ENCODE peak calls at places on chromosomes 1 and 21, in nine cellular contexts. A is pancreas, C is heart left ventricle, S is tibial nerve, Y is kidney, D is kidney epithelial cell, P is coronary artery, B is psoas muscle, W is stomach. N is an unnamed sample.

GRCh38 chr1:229582715-229583114 is 24.2 kb upstream of the ABCB10 start:
- DNase-seq in A (no peak), C (no peak), S (no peak), Y (no peak), D (no peak), P (no peak), B (no peak), W (no peak), N (no peak)

GRCh38 chr1:78007677-78008341 is 3.1 kb downstream of the DNAJB4 start:
- DNase-seq in A (no peak), C (no peak), S (no peak), Y (no peak), D (no peak), P (no peak), B (no peak), W (no peak), N (no peak)

GRCh38 chr1:24351918-24352637 is 32.9 kb downstream of the GRHL3 start:
- DNase-seq in A (no peak), C (no peak), S (no peak), Y (peak; percentile 17), D (no peak), P (no peak), B (no peak), W (no peak), N (no peak)

GRCh38 chr1:56095924-56096655 is 483.3 kb downstream of the PLPP3 start:
- DNase-seq in A (no peak), C (no peak), S (peak; percentile 41), Y (no peak), D (no peak), P (no peak), B (no peak), W (no peak), N (peak; percentile 92)

GRCh38 chr1:223844962-223845809 is 561 bp downstream of the TP53BP2 start:
- DNase-seq in A (peak; percentile 70), C (peak; percentile 65), S (peak; percentile 36), Y (peak; percentile 90), D (no peak), P (no peak), B (peak; percentile 81), W (peak; percentile 50), N (no peak)

GRCh38 chr1:230641346-230641745 is 935 bp upstream of the COG2 start:
- DNase-seq in A (no peak), C (no peak), S (no peak), Y (no peak), D (no peak), P (no peak), B (no peak), W (no peak), N (no peak)

GRCh38 chr1:4603317-4604110 is 50.9 kb upstream of the AJAP1 start:
- DNase-seq in A (no peak), C (no peak), S (no peak), Y (peak; percentile 39), D (peak; percentile 16), P (peak; percentile 46), B (peak; percentile 7), W (no peak), N (no peak)

GRCh38 chr1:201493757-201494617 is 12.9 kb downstream of the CSRP1 start:
- DNase-seq in A (peak; percentile 44), C (no peak), S (no peak), Y (no peak), D (no peak), P (no peak), B (no peak), W (peak; percentile 61), N (no peak)

GRCh38 chr1:219085988-219086387 is 87.7 kb upstream of the LYPLAL1 start:
- DNase-seq in A (no peak), C (no peak), S (no peak), Y (no peak), D (no peak), P (no peak), B (no peak), W (no peak), N (peak; percentile 34)

GRCh38 chr1:100422065-100422464 is 69.8 kb downstream of the CDC14A start:
- DNase-seq in A (no peak), C (no peak), S (no peak), Y (no peak), D (no peak), P (no peak), B (no peak), W (no peak), N (no peak)

GRCh38 chr1:9603307-9603706 is 14.6 kb downstream of the TMEM201 start:
- DNase-seq in A (no peak), C (no peak), S (no peak), Y (peak; percentile 62), D (no peak), P (no peak), B (no peak), W (no peak), N (no peak)

GRCh38 chr1:39704757-39705156 is 13.5 kb upstream of the HPCAL4 start:
- DNase-seq in A (no peak), C (no peak), S (no peak), Y (no peak), D (no peak), P (no peak), B (no peak), W (no peak), N (no peak)

GRCh38 chr1:55287732-55288131 is 72.6 kb upstream of the USP24 start:
- DNase-seq in A (no peak), C (no peak), S (no peak), Y (no peak), D (no peak), P (no peak), B (no peak), W (no peak), N (no peak)

GRCh38 chr1:230866171-230866811 is 2.0 kb downstream of the C1orf198 start:
- DNase-seq in A (peak; percentile 33), C (no peak), S (no peak), Y (no peak), D (no peak), P (no peak), B (no peak), W (no peak), N (no peak)

GRCh38 chr1:213724640-213725536 is 262.9 kb upstream of the PROX1 start:
- DNase-seq in A (peak; percentile 65), C (no peak), S (peak; percentile 27), Y (peak; percentile 66), D (no peak), P (no peak), B (peak; percentile 54), W (no peak), N (peak; percentile 1)

GRCh38 chr1:235093685-235094592 is 34.7 kb downstream of the TOMM20 start:
- DNase-seq in A (peak; percentile 82), C (peak; percentile 76), S (peak; percentile 87), Y (peak; percentile 80), D (no peak), P (no peak), B (peak; percentile 85), W (peak; percentile 86), N (no peak)

GRCh38 chr21:42864812-42865211 is 14.5 kb downstream of the WDR4 start:
- DNase-seq in A (no peak), C (no peak), S (no peak), Y (peak; percentile 43), D (no peak), P (no peak), B (no peak), W (no peak), N (no peak)

DNA sequence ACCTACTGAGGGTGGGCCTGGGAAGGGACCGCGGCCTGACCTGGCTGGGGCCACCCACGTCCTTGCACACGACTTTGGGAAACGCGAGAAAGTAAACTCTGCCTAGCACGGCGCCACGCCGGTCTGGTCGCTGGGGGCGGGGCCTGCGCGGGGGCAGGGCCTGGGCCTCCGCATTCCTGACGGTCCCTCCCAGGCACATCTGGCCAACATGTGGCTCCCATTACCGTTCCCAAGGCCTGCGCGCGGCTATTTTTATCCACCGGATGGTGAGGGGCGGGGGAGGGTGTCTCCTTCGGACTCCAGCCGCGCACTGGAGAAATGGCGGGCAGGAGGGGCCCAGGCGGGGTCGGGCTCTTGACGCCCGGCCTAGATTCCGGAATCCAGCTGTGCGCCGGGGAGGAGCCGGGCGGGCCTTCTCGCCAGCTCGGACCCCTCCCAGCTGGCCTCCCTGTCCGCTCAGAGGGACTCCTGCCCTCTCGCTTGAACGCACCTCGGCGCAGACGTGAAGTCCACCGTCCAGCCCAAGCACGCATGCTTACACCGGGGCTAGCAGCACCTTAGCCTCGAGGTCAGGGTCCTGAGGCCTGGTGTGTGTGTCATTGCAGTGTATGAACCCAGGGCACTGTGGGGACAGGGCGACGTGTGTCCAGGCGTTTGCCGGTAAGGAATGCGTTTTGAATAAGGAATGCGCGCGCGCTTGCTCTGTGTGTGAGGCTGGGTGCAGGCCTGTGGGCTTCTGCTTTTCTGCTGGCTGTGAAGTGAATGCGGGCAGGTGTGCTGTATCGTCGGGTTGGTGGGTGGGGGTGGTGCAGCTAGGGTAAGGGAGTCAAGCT is 2.1 kb downstream of the EVA1B start:
- DNase-seq in A (no peak), C (peak; percentile 89), S (peak; percentile 78), Y (peak; percentile 95), D (no peak), P (peak; percentile 89), B (peak; percentile 88), W (peak; percentile 60), N (peak; percentile 79)
- H3K4me3 ChIP-seq in A (no peak overlapping the region), C (peak overlapping the region; percentile 93), S (peak overlapping the region; percentile 66), Y (peak overlapping the region; percentile 28), D (no peak overlapping the region), P (peak overlapping the region; percentile 91), B (peak overlapping the region; percentile 68), W (peak overlapping the region; percentile 39), N (peak overlapping the region; percentile 56)

GRCh38 chr1:228471762-228472398 is 15.3 kb upstream of the RNF187 start:
- DNase-seq in A (no peak), C (no peak), S (no peak), Y (no peak), D (no peak), P (peak; percentile 14), B (no peak), W (no peak), N (no peak)
- TF ChIP-seq CTCF in A (peak; percentile 21), C (peak; percentile 25), S (peak; percentile 38), Y (peak; percentile 8), D (peak; percentile 36), P (no peak), B (peak; percentile 29), W (peak; percentile 19), N (peak; percentile 56)

DNA sequence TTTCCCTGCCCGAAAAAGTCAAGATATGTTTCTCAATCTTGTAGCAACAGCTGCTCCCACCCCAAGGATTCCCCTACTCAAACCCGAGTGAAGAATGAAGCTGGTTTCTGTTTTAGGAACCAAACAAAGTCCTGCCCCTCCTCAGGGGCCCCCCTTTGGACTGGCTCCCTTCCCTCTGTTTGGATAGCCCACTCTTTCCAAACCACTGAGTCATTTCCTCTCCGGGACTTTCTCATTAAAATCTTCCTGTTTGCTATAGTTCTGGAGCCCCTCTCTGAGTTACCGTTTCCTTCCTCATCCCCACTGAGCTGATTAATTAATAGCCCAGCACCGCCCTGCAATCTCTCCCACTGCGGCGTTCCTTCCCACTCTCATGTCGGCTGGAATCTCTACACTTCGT is 101.0 kb downstream of the TSEN15 start:
- DNase-seq in A (no peak), C (peak; percentile 56), S (no peak), Y (no peak), D (no peak), P (no peak), B (peak; percentile 61), W (no peak), N (no peak)
- H3K4me3 ChIP-seq in A (no peak overlapping the region), C (peak overlapping the region; percentile 60), S (peak overlapping the region; percentile 36), Y (peak overlapping the region; percentile 79), D (peak overlapping the region; percentile 13), P (peak overlapping the region; percentile 58), B (peak overlapping the region; percentile 57), W (peak overlapping the region; percentile 33), N (peak overlapping the region; percentile 1)

DNA sequence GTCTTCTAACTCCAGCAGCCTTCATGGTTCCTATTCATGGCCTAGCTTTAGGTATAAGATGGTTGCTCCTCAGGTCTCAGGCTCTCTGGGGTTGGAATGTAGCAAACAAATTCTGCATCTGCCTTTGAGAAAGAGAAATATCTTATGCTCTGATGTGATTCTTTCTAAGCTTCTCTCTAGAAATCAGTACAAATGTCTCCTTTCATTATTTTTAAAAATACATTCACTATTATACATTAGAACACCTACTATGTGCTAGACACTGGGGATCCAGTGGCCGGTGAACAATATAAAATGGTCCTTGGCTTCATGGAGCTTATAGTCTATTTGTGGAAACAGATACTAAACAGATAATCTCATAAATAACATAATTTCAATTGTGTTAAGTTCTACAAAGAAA is 16.1 kb upstream of the TMEM39B start:
- DNase-seq in A (no peak), C (no peak), S (no peak), Y (no peak), D (no peak), P (no peak), B (no peak), W (no peak), N (no peak)
- TF ChIP-seq CTCF in A (no peak), C (no peak), S (no peak), Y (no peak), D (no peak), P (no peak), B (no peak), W (no peak), N (no peak)

N was measured in AG09309.